ENCODE peak calls at places on chromosomes 6 and 20, in nine cellular contexts. K is lower leg skin, T is neural progenitor cell, N is H7, G is astrocyte, F is heart left ventricle, Y is H1, X is AG09309, E is epithelial cell of esophagus. Z is an unnamed sample.

GRCh38 chr6:10341605-10342004 is 73.3 kb downstream of the TFAP2A start:
- DNase-seq in K (no peak), T (no peak), N (no peak), G (no peak), F (no peak), Y (no peak), X (no peak), E (no peak), Z (no peak)

GRCh38 chr6:15531973-15532372 is 130.9 kb downstream of the DTNBP1 start:
- DNase-seq in K (no peak), T (no peak), N (no peak), G (no peak), F (no peak), Y (no peak), X (no peak), E (no peak), Z (no peak)

GRCh38 chr6:155261146-155261900 is 2.5 kb upstream of the CLDN20 start:
- DNase-seq in K (no peak), T (peak; percentile 70), N (peak; percentile 75), G (no peak), F (no peak), Y (no peak), X (no peak), E (no peak), Z (no peak)

GRCh38 chr6:138690975-138691594 is 82.5 kb upstream of the CCDC28A start:
- DNase-seq in K (no peak), T (no peak), N (no peak), G (peak; percentile 12), F (no peak), Y (no peak), X (no peak), E (peak; percentile 27), Z (no peak)

GRCh38 chr20:49479785-49480184 is 2.7 kb downstream of the KCNB1 start:
- DNase-seq in K (no peak), T (peak; percentile 58), N (no peak), G (no peak), F (no peak), Y (no peak), X (no peak), E (no peak), Z (no peak)

GRCh38 chr6:145815875-145816274 is 1.3 kb upstream of the FBXO30 start:
- DNase-seq in K (no peak), T (no peak), N (peak; percentile 8), G (no peak), F (peak; percentile 7), Y (no peak), X (no peak), E (no peak), Z (no peak)

GRCh38 chr6:42088101-42088591 is 37.8 kb downstream of the TAF8 start:
- DNase-seq in K (no peak), T (no peak), N (no peak), G (peak; percentile 41), F (peak; percentile 69), Y (no peak), X (no peak), E (peak; percentile 75), Z (no peak)

GRCh38 chr20:50242178-50242514 is 51.5 kb downstream of the CEBPB start:
- DNase-seq in K (no peak), T (no peak), N (no peak), G (no peak), F (no peak), Y (no peak), X (no peak), E (no peak), Z (no peak)

GRCh38 chr6:152750694-152751093 is at the start of gene VIP:
- DNase-seq in K (no peak), T (peak; percentile 82), N (peak; percentile 32), G (peak; percentile 7), F (no peak), Y (peak; percentile 36), X (peak; percentile 4), E (peak; percentile 66), Z (peak; percentile 27)

GRCh38 chr20:54090230-54091119 is 20.1 kb upstream of the BCAS1 start:
- DNase-seq in K (no peak), T (no peak), N (no peak), G (no peak), F (no peak), Y (no peak), X (no peak), E (no peak), Z (no peak)

GRCh38 chr6:107418118-107418517 is 41.2 kb downstream of the PDSS2 start:
- DNase-seq in K (no peak), T (peak; percentile 20), N (peak; percentile 39), G (no peak), F (no peak), Y (no peak), X (no peak), E (peak; percentile 22), Z (peak; percentile 31)

GRCh38 chr20:54355631-54356280 is 119.6 kb upstream of the DOK5 start:
- DNase-seq in K (no peak), T (no peak), N (no peak), G (no peak), F (no peak), Y (no peak), X (no peak), E (peak; percentile 53), Z (no peak)

GRCh38 chr20:58604410-58604881 is 46.6 kb upstream of the STX16 start:
- DNase-seq in K (no peak), T (no peak), N (no peak), G (no peak), F (no peak), Y (no peak), X (no peak), E (no peak), Z (no peak)

GRCh38 chr20:53579581-53580375 is 13.9 kb downstream of the ZNF217 start:
- DNase-seq in K (no peak), T (no peak), N (peak; percentile 36), G (peak; percentile 66), F (no peak), Y (no peak), X (peak; percentile 75), E (peak; percentile 87), Z (no peak)

GRCh38 chr20:828987-829386 is 4.5 kb upstream of the FAM110A start:
- DNase-seq in K (no peak), T (no peak), N (no peak), G (no peak), F (no peak), Y (no peak), X (no peak), E (no peak), Z (no peak)

DNA sequence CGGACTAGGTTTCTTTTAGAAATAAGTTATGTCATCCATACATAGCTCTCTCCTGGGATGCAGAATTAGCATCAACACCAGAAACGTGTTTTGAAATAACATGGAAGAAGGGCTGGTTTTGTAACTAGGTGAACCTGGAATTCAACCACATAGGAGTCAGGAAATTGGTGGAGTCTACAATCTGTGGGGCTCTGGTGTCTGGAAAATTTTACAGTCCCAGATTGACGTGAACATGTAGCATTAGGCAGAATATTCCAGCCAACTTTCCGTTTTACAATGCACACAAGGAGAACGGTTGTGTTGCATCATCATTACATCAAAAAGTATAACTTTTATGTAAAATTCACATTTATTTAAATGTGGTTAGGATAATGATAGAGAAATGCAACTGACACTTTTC is 1.9 kb downstream of the KCNQ5 start:
- DNase-seq in K (no peak), T (no peak), N (no peak), G (no peak), F (no peak), Y (no peak), X (no peak), E (no peak), Z (no peak)
- H3K4me3 ChIP-seq in K (no peak overlapping the region), T (no peak overlapping the region), N (no peak overlapping the region), G (no peak overlapping the region), F (no peak overlapping the region), Y (no peak overlapping the region), X (peak overlapping the region; percentile 24), E (no peak overlapping the region), Z (no peak overlapping the region)

DNA sequence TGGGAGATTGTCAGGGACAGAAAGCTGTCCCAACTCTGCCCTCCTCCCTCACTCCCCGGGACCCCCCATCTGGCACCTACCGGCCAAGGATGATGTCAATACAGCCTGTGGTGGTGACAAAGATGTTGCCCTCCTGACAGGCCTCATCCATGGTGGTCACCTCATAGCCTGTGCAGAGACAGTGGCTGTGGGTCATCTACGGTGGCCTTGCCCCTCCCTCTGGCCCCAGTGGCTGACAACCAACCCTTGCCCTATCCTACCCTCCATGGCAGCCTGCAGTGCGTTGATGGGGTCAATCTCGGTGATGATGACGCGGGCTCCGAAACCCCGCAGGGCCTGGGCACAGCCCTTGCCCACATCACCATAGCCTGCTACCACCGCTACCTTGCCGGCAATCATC is 12.7 kb downstream of the AHCY start:
- DNase-seq in K (no peak), T (no peak), N (peak; percentile 12), G (no peak), F (no peak), Y (no peak), X (no peak), E (no peak), Z (no peak)
- H3K4me3 ChIP-seq in K (no peak overlapping the region), T (no peak overlapping the region), N (no peak overlapping the region), G (no peak overlapping the region), F (no peak overlapping the region), Y (no peak overlapping the region), X (no peak overlapping the region), E (no peak overlapping the region), Z (no peak overlapping the region)

DNA sequence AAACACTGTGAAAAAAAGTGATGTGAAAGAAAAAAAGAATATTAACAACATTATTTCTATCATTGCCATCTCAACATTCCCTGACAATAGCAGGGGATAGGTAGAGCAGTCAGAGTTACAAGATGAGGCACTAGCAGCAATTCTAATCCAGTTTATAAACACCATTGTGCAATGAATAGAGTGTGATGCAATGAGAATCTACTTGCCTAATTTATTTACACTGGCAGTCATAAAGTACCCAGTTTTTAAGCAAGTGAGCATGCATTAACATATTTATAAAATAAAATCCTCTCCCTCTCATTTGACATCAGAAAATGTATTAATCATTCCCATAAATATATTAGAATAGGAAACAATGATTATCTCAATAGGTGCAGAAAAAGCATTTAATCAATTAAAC is 2.5 kb upstream of the MANEA start:
- DNase-seq in K (no peak), T (no peak), N (no peak), G (no peak), F (no peak), Y (no peak), X (peak; percentile 17), E (peak; percentile 80), Z (no peak)
- H3K4me3 ChIP-seq in K (no peak overlapping the region), T (peak overlapping the region; percentile 82), N (no peak overlapping the region), G (no peak overlapping the region), F (peak overlapping the region; percentile 81), Y (peak overlapping the region; percentile 89), X (no peak overlapping the region), E (no peak overlapping the region), Z (no peak overlapping the region)

GRCh38 chr20:20368414-20369352 is 779 bp downstream of the INSM1 start:
- DNase-seq in K (no peak), T (peak; percentile 63), N (peak; percentile 79), G (no peak), F (no peak), Y (no peak), X (no peak), E (no peak), Z (no peak)

GRCh38 chr20:20366551-20366895 is 1.4 kb upstream of the INSM1 start:
- DNase-seq in K (no peak), T (no peak), N (no peak), G (no peak), F (no peak), Y (no peak), X (no peak), E (no peak), Z (no peak)

GRCh38 chr20:20366896-20367680 is 816 bp upstream of the INSM1 start:
- DNase-seq in K (no peak), T (peak; percentile 73), N (peak; percentile 86), G (no peak), F (no peak), Y (no peak), X (no peak), E (no peak), Z (no peak)

GRCh38 chr20:20369353-20370086 is 1.6 kb downstream of the INSM1 start:
- DNase-seq in K (no peak), T (peak; percentile 65), N (peak; percentile 82), G (no peak), F (no peak), Y (no peak), X (no peak), E (peak; percentile 55), Z (no peak)

GRCh38 chr20:20367681-20368413 is at the start of gene INSM1:
- DNase-seq in K (no peak), T (peak; percentile 90), N (peak; percentile 91), G (no peak), F (no peak), Y (no peak), X (no peak), E (no peak), Z (no peak)
- H3K4me3 ChIP-seq in K (peak within 1 kb of the TSS; percentile 15), T (peak within 1 kb of the TSS; percentile 46), N (peak within 1 kb of the TSS; percentile 36), G (no peak within 1 kb of the TSS), F (peak within 1 kb of the TSS; percentile 37), Y (peak within 1 kb of the TSS; percentile 71), X (no peak within 1 kb of the TSS), E (no peak within 1 kb of the TSS), Z (no peak within 1 kb of the TSS)